ENCODE peak calls at places on chromosomes 5 and 9, in nine cellular contexts. E is right atrium auricular region; I is NCI-H2029 treated with DMSO at 0.1 percent for 48 hours; Z is HS-27A; X is nephron progenitor cell; W is Jurkat, Clone E6-1; Q is WTC11; M is left kidney; N is pons. Y is an unnamed sample.

GRCh38 chr5:1479581-1480188 is 34.4 kb upstream of the SLC6A3 start:
- DNase-seq in W (no peak), Q (peak; percentile 65), I (no peak), Z (no peak), X (peak; percentile 54), E (peak; percentile 87), N (peak; percentile 33), M (peak; percentile 56), Y (peak; percentile 25)

GRCh38 chr5:134127376-134127861 is 12.9 kb downstream of the TCF7 start:
- DNase-seq in W (no peak), X (no peak), Q (no peak), Z (no peak), E (no peak), M (no peak), N (no peak), I (no peak), Y (no peak)

GRCh38 chr5:136012041-136012804 is 16.6 kb upstream of the TGFBI start:
- DNase-seq in M (no peak), W (no peak), E (no peak), Z (no peak), N (peak; percentile 34), X (no peak), Q (no peak), I (no peak), Y (no peak)

GRCh38 chr9:110744753-110745522 is 76.3 kb downstream of the MUSK start:
- DNase-seq in N (peak; percentile 28), W (no peak), X (no peak), E (peak; percentile 69), I (no peak), Z (peak; percentile 91), M (peak; percentile 18), Q (no peak), Y (no peak)

GRCh38 chr9:136403915-136404800 is 4.2 kb upstream of the SNAPC4 start:
- DNase-seq in Z (no peak), N (no peak), Q (no peak), W (no peak), M (no peak), E (no peak), I (no peak), X (no peak), Y (no peak)

GRCh38 chr5:126490167-126490937 is 67.1 kb downstream of the GRAMD2B start:
- DNase-seq in I (no peak), M (no peak), X (peak; percentile 20), E (no peak), W (no peak), Q (peak; percentile 23), N (peak; percentile 49), Z (no peak), Y (no peak)

GRCh38 chr9:4262735-4263141 is 37.1 kb downstream of the GLIS3 start:
- DNase-seq in N (no peak), Q (no peak), Z (peak; percentile 68), X (no peak), E (no peak), W (no peak), I (no peak), M (no peak), Y (no peak)

GRCh38 chr5:1800470-1801060 is 642 bp upstream of the NDUFS6 start:
- DNase-seq in Q (no peak), M (peak; percentile 48), W (peak; percentile 44), Z (no peak), N (peak; percentile 68), X (peak; percentile 47), I (peak; percentile 75), E (no peak), Y (peak; percentile 48)

GRCh38 chr9:33289501-33289900 is 815 bp upstream of the NFX1 start:
- DNase-seq in I (no peak), M (peak; percentile 44), N (no peak), X (peak; percentile 13), E (no peak), W (no peak), Q (no peak), Z (no peak), Y (peak; percentile 25)

GRCh38 chr9:22033012-22033630 is 24.0 kb upstream of the CDKN2B start:
- DNase-seq in Q (no peak), I (no peak), Z (no peak), W (no peak), X (no peak), E (no peak), N (no peak), M (no peak), Y (no peak)

GRCh38 chr5:139985290-139985689 is 57.8 kb downstream of the NRG2 start:
- DNase-seq in M (no peak), Q (no peak), X (no peak), E (no peak), N (no peak), Z (no peak), I (no peak), W (no peak), Y (no peak)

GRCh38 chr5:146188358-146188757 is 5.9 kb upstream of the LARS1 start:
- DNase-seq in E (no peak), N (no peak), Z (no peak), Q (no peak), M (no peak), I (no peak), W (no peak), X (no peak), Y (no peak)

GRCh38 chr5:159682623-159683022 is 233.7 kb upstream of the ADRA1B start:
- DNase-seq in N (no peak), E (no peak), M (no peak), X (no peak), Z (no peak), I (no peak), W (no peak), Q (no peak), Y (no peak)

GRCh38 chr9:114428466-114428865 is 40.7 kb upstream of the AKNA start:
- DNase-seq in E (no peak), N (no peak), M (no peak), Q (no peak), X (no peak), I (no peak), Z (no peak), W (no peak), Y (no peak)

GRCh38 chr9:127059030-127059429 is 63.4 kb downstream of the ANGPTL2 start:
- DNase-seq in X (no peak), Z (no peak), M (no peak), N (no peak), E (no peak), Q (no peak), W (no peak), I (no peak), Y (no peak)

GRCh38 chr5:153896701-153897100 is 142.0 kb downstream of the FAM114A2 start:
- DNase-seq in W (no peak), E (no peak), Q (no peak), N (peak; percentile 84), X (no peak), Z (no peak), M (peak; percentile 73), I (peak; percentile 62), Y (no peak)

GRCh38 chr5:160938532-160938931 is 86.5 kb upstream of the ATP10B start:
- DNase-seq in X (no peak), N (no peak), W (no peak), E (no peak), Q (no peak), Z (no peak), M (peak; percentile 14), I (peak; percentile 40), Y (no peak)

GRCh38 chr5:124655943-124656459 is 90.4 kb downstream of the ZNF608 start:
- DNase-seq in X (no peak), Q (no peak), Z (no peak), W (peak; percentile 18), I (peak; percentile 97), E (no peak), M (peak; percentile 89), N (no peak), Y (no peak)

GRCh38 chr5:132439521-132440206 is 50.9 kb downstream of the IRF1 start:
- DNase-seq in W (no peak), I (no peak), Z (no peak), Q (no peak), X (no peak), M (no peak), E (peak; percentile 92), N (no peak), Y (no peak)

GRCh38 chr5:151758141-151758429 is 346 bp downstream of the ATOX1 start:
- DNase-seq in E (no peak), X (peak; percentile 39), M (peak; percentile 75), I (no peak), Q (no peak), W (no peak), Z (no peak), N (no peak), Y (no peak)

GRCh38 chr9:125744616-125745387 is 2.4 kb upstream of the PBX3 start:
- DNase-seq in N (peak; percentile 6), I (no peak), M (no peak), E (no peak), Z (peak; percentile 64), X (no peak), Q (no peak), W (no peak), Y (no peak)

GRCh38 chr9:13552606-13553215 is 273.2 kb upstream of the MPDZ start:
- DNase-seq in Q (no peak), W (no peak), E (no peak), X (no peak), M (no peak), I (peak; percentile 86), N (no peak), Z (no peak), Y (no peak)

GRCh38 chr5:52190737-52191136 is 597.0 kb upstream of the ITGA1 start:
- DNase-seq in E (no peak), Q (no peak), M (no peak), Z (no peak), W (no peak), N (no peak), I (no peak), X (no peak), Y (no peak)

GRCh38 chr9:128470560-128470959 is 14.8 kb downstream of the ODF2 start:
- DNase-seq in M (no peak), W (peak; percentile 92), N (peak; percentile 24), E (no peak), X (no peak), Z (no peak), I (no peak), Q (no peak), Y (peak; percentile 69)

GRCh38 chr5:172941067-172941516 is 18.1 kb upstream of the RPL26L1 start:
- DNase-seq in M (no peak), I (no peak), N (no peak), X (no peak), Z (no peak), E (no peak), Q (no peak), W (no peak), Y (no peak)

GRCh38 chr5:53100606-53101005 is 9.0 kb downstream of the MOCS2 start:
- DNase-seq in M (no peak), Z (no peak), W (no peak), I (no peak), Q (no peak), N (no peak), E (no peak), X (no peak), Y (no peak)

GRCh38 chr9:16726718-16727451 is 143.6 kb downstream of the BNC2 start:
- DNase-seq in X (peak; percentile 85), W (no peak), N (peak; percentile 39), Q (peak; percentile 82), M (peak; percentile 93), Z (no peak), I (no peak), E (peak; percentile 91), Y (peak; percentile 22)

GRCh38 chr5:179120951-179121666 is 60.9 kb downstream of the ZNF354C start:
- DNase-seq in X (no peak), W (no peak), Q (no peak), Z (no peak), E (peak; percentile 5), M (no peak), I (no peak), N (no peak), Y (no peak)

GRCh38 chr9:35277649-35278359 is 116.0 kb downstream of the UNC13B start:
- DNase-seq in M (no peak), E (no peak), W (no peak), I (no peak), Z (peak; percentile 27), Q (no peak), X (no peak), N (peak; percentile 82), Y (no peak)

GRCh38 chr5:760363-761205 is 23.9 kb downstream of the ZDHHC11B start:
- DNase-seq in M (no peak), X (no peak), Q (no peak), Z (no peak), I (no peak), N (no peak), W (no peak), E (no peak), Y (peak; percentile 3)

GRCh38 chr5:178058321-178059012 is 54.9 kb upstream of the N4BP3 start:
- DNase-seq in Q (no peak), W (no peak), M (no peak), N (no peak), E (no peak), I (peak; percentile 97), X (no peak), Z (no peak), Y (no peak)

Y was measured in DND-41.